ENCODE peak calls at places on chromosomes 13 and 19, in six cellular contexts. H is tibial nerve, Y is uterus, L is IMR-90, Z is body of pancreas, F is stomach. A is an unnamed sample.
A peak's percentile ranks its signal among the peaks of the same experiment; 100 is the strongest.

GRCh38 chr13:95564091-95564490 is 11.6 kb downstream of the CLDN10 start:
- DNase-seq in H (no peak), Y (no peak), L (no peak), Z (no peak), F (no peak), A (no peak)

GRCh38 chr13:47017476-47017875 is 120.6 kb upstream of the HTR2A start:
- DNase-seq in H (no peak), Y (no peak), L (peak; percentile 28), Z (no peak), F (no peak), A (no peak)

GRCh38 chr13:98489446-98490194 is 87.3 kb downstream of the STK24 start:
- DNase-seq in H (no peak), Y (no peak), L (no peak), Z (no peak), F (no peak), A (no peak)

GRCh38 chr13:39765801-39766463 is 110.5 kb downstream of the COG6 start:
- DNase-seq in H (no peak), Y (peak; percentile 35), L (no peak), Z (no peak), F (peak; percentile 46), A (no peak)

GRCh38 chr19:47109541-47110375 is 3.8 kb downstream of the ZC3H4 start:
- DNase-seq in H (no peak), Y (no peak), L (peak; percentile 49), Z (no peak), F (no peak), A (no peak)

GRCh38 chr13:94608586-94608985 is 6.9 kb downstream of the GPR180 start:
- DNase-seq in H (no peak), Y (no peak), L (no peak), Z (no peak), F (no peak), A (no peak)

GRCh38 chr13:89627991-89628390 is 1719.5 kb upstream of the MIR17HG start:
- DNase-seq in H (no peak), Y (no peak), L (no peak), Z (no peak), F (no peak), A (no peak)

GRCh38 chr19:8396185-8396562 is 6.0 kb downstream of the RAB11B start:
- DNase-seq in H (no peak), Y (no peak), L (no peak), Z (no peak), F (no peak), A (no peak)

GRCh38 chr19:51462681-51463080 is 4.4 kb upstream of the SIGLEC8 start:
- DNase-seq in H (no peak), Y (no peak), L (no peak), Z (no peak), F (peak; percentile 17), A (no peak)

GRCh38 chr13:36606060-36606459 is 67.8 kb upstream of the SERTM1 start:
- DNase-seq in H (no peak), Y (no peak), L (no peak), Z (no peak), F (no peak), A (no peak)

GRCh38 chr19:5018224-5019015 is 49.5 kb downstream of the KDM4B start:
- DNase-seq in H (no peak), Y (no peak), L (peak; percentile 65), Z (no peak), F (no peak), A (no peak)

GRCh38 chr19:32199501-32200040 is 145.8 kb upstream of the ZNF507 start:
- DNase-seq in H (no peak), Y (no peak), L (no peak), Z (no peak), F (no peak), A (no peak)

GRCh38 chr19:5387472-5387871 is 46.9 kb upstream of the PTPRS start:
- DNase-seq in H (no peak), Y (no peak), L (no peak), Z (no peak), F (no peak), A (no peak)

GRCh38 chr19:4086336-4086953 is 19.7 kb upstream of the ZBTB7A start:
- DNase-seq in H (no peak), Y (no peak), L (no peak), Z (no peak), F (peak; percentile 42), A (no peak)

GRCh38 chr19:40403262-40403984 is 9.8 kb downstream of the PRX start:
- DNase-seq in H (peak; percentile 82), Y (peak; percentile 90), L (peak; percentile 84), Z (peak; percentile 85), F (peak; percentile 90), A (no peak)
- TF ChIP-seq POLR2A in H (peak; percentile 44), Y (no peak), L (no peak), Z (no peak), F (no peak), A (peak; percentile 57)

DNA sequence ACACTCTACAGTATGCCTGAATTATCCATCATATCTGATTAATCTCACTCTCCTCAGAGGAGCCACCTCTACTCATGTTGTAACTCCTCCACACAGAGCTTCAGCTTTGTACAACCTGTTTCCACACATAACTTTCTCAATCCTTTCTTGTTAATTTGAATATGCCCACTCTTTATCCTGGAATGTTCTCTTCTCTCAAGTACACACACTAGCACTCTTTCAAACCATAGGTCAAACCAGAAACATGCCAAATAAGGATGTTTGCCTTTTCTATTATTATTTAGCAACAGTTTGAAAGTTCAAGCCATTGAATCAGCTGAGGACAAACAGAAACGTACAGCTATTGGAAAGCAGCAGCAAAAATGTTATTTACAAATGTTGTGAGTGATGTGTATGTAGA is 110.3 kb downstream of the MIPEP start:
- DNase-seq in H (no peak), Y (no peak), L (peak; percentile 63), Z (no peak), F (no peak), A (no peak)
- H3K27ac ChIP-seq in H (no peak overlapping the region), Y (no peak overlapping the region), L (peak overlapping the region; percentile 75), Z (no peak overlapping the region), F (no peak overlapping the region), A (no peak overlapping the region)

GRCh38 chr19:49468746-49469447 is 5.1 kb upstream of the FLT3LG start:
- DNase-seq in H (peak; percentile 75), Y (peak; percentile 61), L (no peak), Z (no peak), F (peak; percentile 56), A (peak; percentile 95)

GRCh38 chr19:49470615-49470978 is 3.4 kb upstream of the FLT3LG start:
- DNase-seq in H (no peak), Y (no peak), L (no peak), Z (no peak), F (no peak), A (no peak)

GRCh38 chr19:49465371-49465770 is 8.6 kb upstream of the FLT3LG start:
- DNase-seq in H (no peak), Y (no peak), L (no peak), Z (no peak), F (no peak), A (no peak)

GRCh38 chr19:49469828-49470614 is 4.0 kb upstream of the FLT3LG start:
- DNase-seq in H (no peak), Y (no peak), L (peak; percentile 32), Z (no peak), F (peak; percentile 40), A (no peak)

GRCh38 chr19:49468199-49468598 is 5.8 kb upstream of the FLT3LG start:
- DNase-seq in H (no peak), Y (no peak), L (no peak), Z (no peak), F (no peak), A (no peak)
- H3K4me1 ChIP-seq in H (no peaks in the 10 kb centered on the region), Y (no peaks in the 10 kb centered on the region), L (peaks cover 2% of the 10 kb centered on the region), Z (no peaks in the 10 kb centered on the region), F (peaks cover 26% of the 10 kb centered on the region), A (peaks cover 18% of the 10 kb centered on the region)

GRCh38 chr19:16378291-16378889 is 53.8 kb downstream of the KLF2 start:
- DNase-seq in H (no peak), Y (no peak), L (no peak), Z (no peak), F (no peak), A (no peak)
- TF ChIP-seq POLR2A in H (no peak), Y (no peak), L (no peak), Z (no peak), F (no peak), A (no peak)

DNA sequence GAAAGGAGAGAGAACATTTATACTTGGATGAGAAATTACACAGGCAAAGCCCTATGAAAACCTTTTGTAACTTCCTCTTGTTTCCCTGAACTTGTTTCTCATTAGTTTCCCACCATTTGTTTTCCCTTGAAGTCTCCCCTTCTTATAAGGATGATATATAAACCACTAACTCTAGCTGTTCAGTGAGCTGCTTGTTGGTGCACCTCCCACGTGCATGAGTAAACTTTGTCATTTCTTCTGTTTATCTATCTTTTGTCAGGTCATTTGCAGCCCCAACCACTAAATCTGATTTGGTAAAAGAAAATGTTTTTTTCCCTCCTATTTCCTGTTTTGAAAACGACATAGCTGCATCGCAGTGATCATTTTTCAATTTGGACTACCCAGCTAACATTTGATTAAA is 919.9 kb downstream of the SLITRK1 start:
- DNase-seq in H (no peak), Y (no peak), L (no peak), Z (no peak), F (no peak), A (no peak)
- H3K27ac ChIP-seq in H (no peak overlapping the region), Y (no peak overlapping the region), L (no peak overlapping the region), Z (no peak overlapping the region), F (no peak overlapping the region), A (no peak overlapping the region)

DNA sequence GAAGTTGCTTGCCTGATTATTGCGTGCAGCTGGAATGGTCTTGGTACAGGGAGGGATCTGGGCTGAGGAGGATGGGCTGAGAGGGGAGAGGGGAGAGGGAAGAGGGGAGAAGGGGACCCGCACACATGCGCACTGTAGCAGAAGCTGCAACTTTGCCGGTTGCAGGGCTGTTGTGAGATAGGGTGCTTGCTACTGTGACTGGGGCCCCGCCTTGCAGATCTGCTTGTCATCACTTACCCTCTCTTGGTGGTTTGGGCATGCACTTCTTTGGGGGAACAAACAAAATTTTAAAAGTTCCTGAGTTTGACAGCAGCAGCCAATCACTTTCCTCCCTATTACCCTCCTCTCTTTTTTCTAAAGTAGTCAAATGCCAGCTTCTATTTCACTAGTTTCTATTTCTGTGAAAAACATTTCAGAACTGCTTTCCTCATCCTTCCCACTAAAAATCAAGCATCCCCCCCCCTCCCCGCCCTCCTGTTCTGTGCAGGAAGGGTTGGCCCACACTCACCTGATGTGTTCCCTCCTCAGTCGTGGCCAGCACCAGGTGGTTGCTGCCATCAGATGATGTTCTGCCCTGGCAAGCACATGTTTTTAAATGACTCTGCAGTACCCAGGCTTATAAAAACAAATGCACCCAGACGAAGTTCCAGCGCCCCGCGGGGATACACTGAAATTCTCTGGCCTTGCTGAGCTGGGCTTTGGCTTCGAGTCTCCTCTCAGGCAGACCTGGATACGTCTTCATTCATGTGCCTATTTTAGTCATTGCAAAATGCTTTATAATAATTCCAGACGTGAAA is 316.5 kb downstream of the DLEU7 start:
- DNase-seq in H (no peak), Y (no peak), L (no peak), Z (no peak), F (no peak), A (no peak)
- H3K4me1 ChIP-seq in H (no peaks in the 10 kb centered on the region), Y (peaks cover 10% of the 10 kb centered on the region), L (peaks cover 20% of the 10 kb centered on the region), Z (peaks cover 43% of the 10 kb centered on the region), F (peaks cover 40% of the 10 kb centered on the region), A (peaks cover 62% of the 10 kb centered on the region)

GRCh38 chr13:110266983-110267382 is 40.0 kb downstream of the COL4A1 start:
- DNase-seq in H (no peak), Y (no peak), L (no peak), Z (no peak), F (no peak), A (peak; percentile 43)
- TF ChIP-seq POLR2A in H (no peak), Y (no peak), L (no peak), Z (no peak), F (no peak), A (no peak)

GRCh38 chr19:40739871-40740703 is 10.2 kb downstream of the ACTMAP start:
- DNase-seq in H (no peak), Y (no peak), L (no peak), Z (no peak), F (no peak), A (no peak)
- H3K27ac ChIP-seq in H (peak overlapping the region; percentile 58), Y (peak overlapping the region; percentile 57), L (no peak overlapping the region), Z (no peak overlapping the region), F (no peak overlapping the region), A (peak overlapping the region; percentile 72)

GRCh38 chr19:1882089-1882785 is 3.1 kb downstream of the ABHD17A start:
- DNase-seq in H (no peak), Y (no peak), L (no peak), Z (no peak), F (no peak), A (no peak)
- H3K4me1 ChIP-seq in H (no peaks in the 10 kb centered on the region), Y (no peaks in the 10 kb centered on the region), L (peaks cover 24% of the 10 kb centered on the region), Z (peaks cover 41% of the 10 kb centered on the region), F (peaks cover 58% of the 10 kb centered on the region), A (peaks cover 51% of the 10 kb centered on the region)